ENCODE peak calls at places on chromosome 22, in seven cellular contexts. One of them, this sample, is unnamed.

GRCh38 chr22:22803285-22803853 is 84.2 kb upstream of the IGLL5 start:
- DNase-seq in iris pigment epithelial cell: no peak
- DNase-seq in Panc1: no peak
- DNase-seq in HTR-8/SVneo: no peak
- DNase-seq in NCI-H2171 treated with DMSO at 0.1 percent for 48 hours: no peak
- DNase-seq in GM12864: no peak
- DNase-seq in ACHN: no peak
- DNase-seq in this sample: no peak

GRCh38 chr22:32417906-32418305 is 5.9 kb upstream of the RTCB start:
- DNase-seq in iris pigment epithelial cell: no peak
- DNase-seq in Panc1: no peak
- DNase-seq in HTR-8/SVneo: no peak
- DNase-seq in NCI-H2171 treated with DMSO at 0.1 percent for 48 hours: no peak
- DNase-seq in GM12864: no peak
- DNase-seq in ACHN: no peak
- DNase-seq in this sample: no peak

GRCh38 chr22:35593885-35594470 is 23.2 kb downstream of the MB start:
- DNase-seq in iris pigment epithelial cell: no peak
- DNase-seq in Panc1: no peak
- DNase-seq in HTR-8/SVneo: no peak
- DNase-seq in NCI-H2171 treated with DMSO at 0.1 percent for 48 hours: no peak
- DNase-seq in GM12864: no peak
- DNase-seq in ACHN: no peak
- DNase-seq in this sample: no peak

GRCh38 chr22:44127353-44127752 is 53.4 kb upstream of the PARVG start:
- DNase-seq in iris pigment epithelial cell: peak; percentile 33
- DNase-seq in Panc1: no peak
- DNase-seq in HTR-8/SVneo: no peak
- DNase-seq in NCI-H2171 treated with DMSO at 0.1 percent for 48 hours: no peak
- DNase-seq in GM12864: no peak
- DNase-seq in ACHN: no peak
- DNase-seq in this sample: no peak

GRCh38 chr22:47592791-47593190 is 830.3 kb downstream of the TBC1D22A start:
- DNase-seq in iris pigment epithelial cell: no peak
- DNase-seq in Panc1: no peak
- DNase-seq in HTR-8/SVneo: no peak
- DNase-seq in NCI-H2171 treated with DMSO at 0.1 percent for 48 hours: no peak
- DNase-seq in GM12864: no peak
- DNase-seq in ACHN: no peak
- DNase-seq in this sample: no peak

GRCh38 chr22:34587357-34588356 is 478.3 kb upstream of the ISX start:
- DNase-seq in iris pigment epithelial cell: no peak
- DNase-seq in Panc1: no peak
- DNase-seq in HTR-8/SVneo: no peak
- DNase-seq in NCI-H2171 treated with DMSO at 0.1 percent for 48 hours: no peak
- DNase-seq in GM12864: no peak
- DNase-seq in ACHN: no peak
- DNase-seq in this sample: no peak

GRCh38 chr22:28728621-28729313 is 12.9 kb downstream of the CHEK2 start:
- DNase-seq in iris pigment epithelial cell: peak; percentile 64
- DNase-seq in Panc1: no peak
- DNase-seq in HTR-8/SVneo: no peak
- DNase-seq in NCI-H2171 treated with DMSO at 0.1 percent for 48 hours: no peak
- DNase-seq in GM12864: no peak
- DNase-seq in ACHN: no peak
- DNase-seq in this sample: no peak

GRCh38 chr22:48644997-48645396 is 1182.7 kb downstream of the BRD1 start:
- DNase-seq in iris pigment epithelial cell: no peak
- DNase-seq in Panc1: no peak
- DNase-seq in HTR-8/SVneo: no peak
- DNase-seq in NCI-H2171 treated with DMSO at 0.1 percent for 48 hours: peak; percentile 41
- DNase-seq in GM12864: no peak
- DNase-seq in ACHN: no peak
- DNase-seq in this sample: no peak

GRCh38 chr22:31313366-31314147 is 21.3 kb upstream of the PIK3IP1 start:
- DNase-seq in iris pigment epithelial cell: peak; percentile 48
- DNase-seq in Panc1: no peak
- DNase-seq in HTR-8/SVneo: peak; percentile 44
- DNase-seq in NCI-H2171 treated with DMSO at 0.1 percent for 48 hours: peak; percentile 47
- DNase-seq in GM12864: no peak
- DNase-seq in ACHN: peak; percentile 42
- DNase-seq in this sample: peak; percentile 77

GRCh38 chr22:46843691-46844297 is 81.3 kb downstream of the TBC1D22A start:
- DNase-seq in iris pigment epithelial cell: peak; percentile 14
- DNase-seq in Panc1: no peak
- DNase-seq in HTR-8/SVneo: no peak
- DNase-seq in NCI-H2171 treated with DMSO at 0.1 percent for 48 hours: no peak
- DNase-seq in GM12864: no peak
- DNase-seq in ACHN: no peak
- DNase-seq in this sample: no peak

GRCh38 chr22:50684501-50684900 is 11.9 kb downstream of the SHANK3 start:
- DNase-seq in iris pigment epithelial cell: no peak
- DNase-seq in Panc1: no peak
- DNase-seq in HTR-8/SVneo: no peak
- DNase-seq in NCI-H2171 treated with DMSO at 0.1 percent for 48 hours: no peak
- DNase-seq in GM12864: no peak
- DNase-seq in ACHN: no peak
- DNase-seq in this sample: no peak

GRCh38 chr22:17518379-17518778 is 44.9 kb upstream of the SLC25A18 start:
- DNase-seq in iris pigment epithelial cell: no peak
- DNase-seq in Panc1: no peak
- DNase-seq in HTR-8/SVneo: no peak
- DNase-seq in NCI-H2171 treated with DMSO at 0.1 percent for 48 hours: peak; percentile 25
- DNase-seq in GM12864: no peak
- DNase-seq in ACHN: no peak
- DNase-seq in this sample: no peak

GRCh38 chr22:47192106-47192650 is 429.7 kb downstream of the TBC1D22A start:
- DNase-seq in iris pigment epithelial cell: no peak
- DNase-seq in Panc1: no peak
- DNase-seq in HTR-8/SVneo: no peak
- DNase-seq in NCI-H2171 treated with DMSO at 0.1 percent for 48 hours: no peak
- DNase-seq in GM12864: no peak
- DNase-seq in ACHN: no peak
- DNase-seq in this sample: no peak

GRCh38 chr22:44139773-44140172 is 41.0 kb upstream of the PARVG start:
- DNase-seq in iris pigment epithelial cell: no peak
- DNase-seq in Panc1: no peak
- DNase-seq in HTR-8/SVneo: no peak
- DNase-seq in NCI-H2171 treated with DMSO at 0.1 percent for 48 hours: no peak
- DNase-seq in GM12864: no peak
- DNase-seq in ACHN: no peak
- DNase-seq in this sample: no peak

GRCh38 chr22:41925783-41926460 is 684 bp downstream of the TNFRSF13C start:
- DNase-seq in iris pigment epithelial cell: peak; percentile 29
- DNase-seq in Panc1: no peak
- DNase-seq in HTR-8/SVneo: peak; percentile 68
- DNase-seq in NCI-H2171 treated with DMSO at 0.1 percent for 48 hours: peak; percentile 67
- DNase-seq in GM12864: no peak
- DNase-seq in ACHN: peak; percentile 71
- DNase-seq in this sample: peak; percentile 84

GRCh38 chr22:37563153-37564081 is 3.1 kb downstream of the CDC42EP1 start:
- DNase-seq in iris pigment epithelial cell: peak; percentile 99
- DNase-seq in Panc1: no peak
- DNase-seq in HTR-8/SVneo: peak; percentile 56
- DNase-seq in NCI-H2171 treated with DMSO at 0.1 percent for 48 hours: no peak
- DNase-seq in GM12864: no peak
- DNase-seq in ACHN: peak; percentile 94
- DNase-seq in this sample: no peak

GRCh38 chr22:23762866-23763578 is at the start of gene C22orf15:
- DNase-seq in iris pigment epithelial cell: peak; percentile 40
- DNase-seq in Panc1: no peak
- DNase-seq in HTR-8/SVneo: no peak
- DNase-seq in NCI-H2171 treated with DMSO at 0.1 percent for 48 hours: no peak
- DNase-seq in GM12864: no peak
- DNase-seq in ACHN: no peak
- DNase-seq in this sample: no peak

GRCh38 chr22:37063436-37064420 is 12.2 kb downstream of the KCTD17 start:
- DNase-seq in iris pigment epithelial cell: no peak
- DNase-seq in Panc1: no peak
- DNase-seq in HTR-8/SVneo: no peak
- DNase-seq in NCI-H2171 treated with DMSO at 0.1 percent for 48 hours: peak; percentile 83
- DNase-seq in GM12864: no peak
- DNase-seq in ACHN: no peak
- DNase-seq in this sample: no peak

GRCh38 chr22:21443057-21443734 is 24.0 kb upstream of the TMEM191C start:
- DNase-seq in iris pigment epithelial cell: no peak
- DNase-seq in Panc1: no peak
- DNase-seq in HTR-8/SVneo: no peak
- DNase-seq in NCI-H2171 treated with DMSO at 0.1 percent for 48 hours: no peak
- DNase-seq in GM12864: no peak
- DNase-seq in ACHN: no peak
- DNase-seq in this sample: no peak

GRCh38 chr22:30265131-30265720 is 1.4 kb downstream of the OSM start:
- DNase-seq in iris pigment epithelial cell: no peak
- DNase-seq in Panc1: no peak
- DNase-seq in HTR-8/SVneo: no peak
- DNase-seq in NCI-H2171 treated with DMSO at 0.1 percent for 48 hours: no peak
- DNase-seq in GM12864: no peak
- DNase-seq in ACHN: no peak
- DNase-seq in this sample: no peak

GRCh38 chr22:45527456-45527855 is 24.8 kb downstream of the FBLN1 start:
- DNase-seq in iris pigment epithelial cell: no peak
- DNase-seq in Panc1: no peak
- DNase-seq in HTR-8/SVneo: no peak
- DNase-seq in NCI-H2171 treated with DMSO at 0.1 percent for 48 hours: no peak
- DNase-seq in GM12864: no peak
- DNase-seq in ACHN: no peak
- DNase-seq in this sample: no peak

GRCh38 chr22:33860386-33860785 is 59.9 kb downstream of the LARGE1 start:
- DNase-seq in iris pigment epithelial cell: no peak
- DNase-seq in Panc1: no peak
- DNase-seq in HTR-8/SVneo: no peak
- DNase-seq in NCI-H2171 treated with DMSO at 0.1 percent for 48 hours: no peak
- DNase-seq in GM12864: no peak
- DNase-seq in ACHN: no peak
- DNase-seq in this sample: no peak